ENCODE peak calls at places on chromosomes 11 and 22, in five cellular contexts. M is breast epithelium, I is transverse colon, D is pancreas, L is upper lobe of right lung. J is an unnamed sample.

GRCh38 chr11:73252577-73253191 is 19.5 kb upstream of the P2RY6 start:
- DNase-seq in M (peak; percentile 17), I (no peak), L (no peak), D (no peak), J (peak; percentile 19)

GRCh38 chr22:30351226-30351625 is 5.5 kb downstream of the SF3A1 start:
- DNase-seq in D (no peak), M (no peak), I (no peak), L (no peak), J (no peak)

GRCh38 chr22:38524434-38524833 is 18.3 kb upstream of the DDX17 start:
- DNase-seq in D (no peak), L (no peak), I (no peak), M (no peak), J (no peak)

GRCh38 chr11:102319544-102319943 is 2.3 kb downstream of the BIRC3 start:
- DNase-seq in M (no peak), D (no peak), L (no peak), I (no peak), J (no peak)

GRCh38 chr11:117221775-117222517 is 9.9 kb downstream of the PCSK7 start:
- DNase-seq in D (peak; percentile 59), M (peak; percentile 57), L (no peak), I (peak; percentile 67), J (no peak)

GRCh38 chr11:121482231-121483129 is 29.7 kb upstream of the SORL1-AS1 start:
- DNase-seq in D (no peak), L (no peak), I (peak; percentile 24), M (no peak), J (no peak)

GRCh38 chr11:113587318-113587739 is 112.1 kb upstream of the DRD2 start:
- DNase-seq in M (no peak), D (no peak), L (no peak), I (no peak), J (no peak)

GRCh38 chr11:129041611-129042018 is 98.9 kb upstream of the TP53AIP1 start:
- DNase-seq in M (no peak), L (no peak), D (no peak), I (no peak), J (no peak)

GRCh38 chr22:49789289-49790141 is 38.2 kb downstream of the BRD1 start:
- DNase-seq in M (no peak), D (no peak), I (peak; percentile 31), L (no peak), J (peak; percentile 74)

GRCh38 chr22:23180893-23181762 is 819 bp downstream of the BCR start:
- DNase-seq in M (no peak), I (peak; percentile 22), D (peak; percentile 51), L (no peak), J (peak; percentile 78)

GRCh38 chr11:115611343-115611742 is 107.1 kb upstream of the CADM1 start:
- DNase-seq in L (no peak), M (no peak), D (no peak), I (no peak), J (peak; percentile 43)

GRCh38 chr11:31968774-31969433 is 122.0 kb upstream of the RCN1 start:
- DNase-seq in L (no peak), D (no peak), M (no peak), I (no peak), J (no peak)

GRCh38 chr11:80694385-80694784 is 1253.6 kb upstream of the TENM4 start:
- DNase-seq in M (no peak), L (no peak), D (no peak), I (no peak), J (no peak)

GRCh38 chr11:285021-285893 is 3.7 kb upstream of the PGGHG start:
- DNase-seq in M (peak; percentile 43), L (peak; percentile 48), D (peak; percentile 43), I (no peak), J (peak; percentile 51)

GRCh38 chr11:6608011-6608410 is 4.0 kb downstream of the TAF10 start:
- DNase-seq in L (no peak), I (no peak), D (no peak), M (no peak), J (no peak)

GRCh38 chr11:68749061-68749491 is 2.2 kb downstream of the TESMIN start:
- DNase-seq in L (no peak), D (no peak), I (no peak), M (no peak), J (no peak)

GRCh38 chr11:130157111-130157510 is 2.5 kb upstream of the ST14 start:
- DNase-seq in M (no peak), I (no peak), D (no peak), L (no peak), J (no peak)

GRCh38 chr22:46061431-46062231 is 84.7 kb upstream of the WNT7B start:
- DNase-seq in I (peak; percentile 11), D (peak; percentile 59), M (peak; percentile 50), L (peak; percentile 62), J (peak; percentile 90)
- H3K4me3 ChIP-seq in I (no peak overlapping the region), D (no peak overlapping the region), M (peak overlapping the region; percentile 40), L (no peak overlapping the region), J (peak overlapping the region; percentile 16)

GRCh38 chr11:71465054-71465453 is 12.1 kb downstream of the NADSYN1 start:
- DNase-seq in M (no peak), L (no peak), D (no peak), I (no peak), J (no peak)
- H3K36me3 ChIP-seq in M (no peaks in the 10 kb centered on the region), L (peaks cover 60% of the 10 kb centered on the region), D (peaks cover 35% of the 10 kb centered on the region), I (peaks cover 19% of the 10 kb centered on the region), J (no peaks in the 10 kb centered on the region)

DNA sequence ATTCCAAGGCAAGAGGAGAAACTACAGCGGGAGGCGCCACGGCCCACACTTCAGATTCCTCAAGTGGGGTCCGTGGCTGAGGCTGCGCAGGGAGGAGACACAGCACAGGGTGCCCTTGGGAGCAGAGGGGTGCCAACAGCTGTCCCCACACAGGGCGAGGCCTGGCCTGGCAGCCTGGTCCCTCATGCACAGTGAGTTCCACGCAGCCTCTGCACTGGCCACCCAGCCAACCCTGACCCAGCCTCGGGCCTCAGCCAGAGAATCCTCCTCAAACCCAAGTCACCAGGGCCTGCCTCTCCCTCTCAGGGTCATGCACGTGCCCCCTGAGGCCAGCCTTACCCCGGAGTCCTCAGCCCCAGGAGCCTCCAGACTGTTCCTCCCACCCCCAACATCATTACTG is 22.4 kb upstream of the MOB2 start:
- DNase-seq in M (no peak), L (no peak), D (no peak), I (no peak), J (no peak)
- H3K27me3 ChIP-seq in M (no peaks in the 10 kb centered on the region), L (no peaks in the 10 kb centered on the region), D (no peaks in the 10 kb centered on the region), I (no peaks in the 10 kb centered on the region), J (no peaks in the 10 kb centered on the region)

GRCh38 chr11:109085708-109086373 is 336.1 kb upstream of the C11orf87 start:
- DNase-seq in I (no peak), D (no peak), M (no peak), L (no peak), J (no peak)
- H3K4me3 ChIP-seq in I (no peak overlapping the region), D (no peak overlapping the region), M (no peak overlapping the region), L (no peak overlapping the region), J (no peak overlapping the region)

GRCh38 chr11:64219354-64219684 is 6.7 kb downstream of the TRPT1 start:
- DNase-seq in I (no peak), L (peak; percentile 64), M (no peak), D (peak; percentile 63), J (no peak)

GRCh38 chr11:64220798-64221197 is 5.2 kb downstream of the TRPT1 start:
- DNase-seq in M (no peak), I (no peak), L (peak; percentile 62), D (peak; percentile 53), J (no peak)

GRCh38 chr11:64218628-64219353 is 7.2 kb downstream of the TRPT1 start:
- DNase-seq in D (peak; percentile 87), L (no peak), M (no peak), I (no peak), J (no peak)

GRCh38 chr11:64219755-64220154 is 6.2 kb downstream of the TRPT1 start:
- DNase-seq in L (no peak), I (no peak), M (no peak), D (no peak), J (no peak)

DNA sequence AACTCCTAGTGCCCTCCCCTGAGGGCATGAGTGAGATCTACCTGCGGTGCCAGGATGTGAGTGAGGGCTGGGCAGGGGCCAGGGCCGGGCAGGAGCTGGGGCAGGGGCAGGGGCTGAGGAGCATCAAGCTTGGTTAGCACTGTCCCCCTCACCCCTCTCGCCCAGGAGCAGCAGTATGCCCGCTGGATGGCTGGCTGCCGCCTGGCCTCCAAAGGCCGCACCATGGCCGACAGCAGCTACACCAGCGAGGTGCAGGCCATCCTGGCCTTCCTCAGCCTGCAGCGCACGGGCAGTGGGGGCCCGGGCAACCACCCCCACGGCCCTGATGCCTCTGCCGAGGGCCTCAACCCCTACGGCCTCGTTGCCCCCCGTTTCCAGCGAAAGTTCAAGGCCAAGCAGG is 5.7 kb downstream of the TRPT1 start:
- DNase-seq in I (no peak), M (no peak), D (no peak), L (no peak), J (no peak)
- H3K36me3 ChIP-seq in I (no peaks in the 10 kb centered on the region), M (no peaks in the 10 kb centered on the region), D (no peaks in the 10 kb centered on the region), L (peaks cover 45% of the 10 kb centered on the region), J (no peaks in the 10 kb centered on the region)

GRCh38 chr11:30015725-30016449 is 943 bp downstream of the KCNA4 start:
- DNase-seq in M (no peak), D (no peak), I (no peak), L (no peak), J (peak; percentile 56)

GRCh38 chr11:30016588-30017363 is at the start of gene KCNA4:
- DNase-seq in D (peak; percentile 33), I (no peak), M (no peak), L (peak; percentile 68), J (peak; percentile 92)

GRCh38 chr11:30008946-30009525 is 7.8 kb downstream of the KCNA4 start:
- DNase-seq in L (no peak), I (no peak), M (no peak), D (no peak), J (no peak)

GRCh38 chr11:30017467-30017895 is 651 bp upstream of the KCNA4 start:
- DNase-seq in D (no peak), L (no peak), I (no peak), M (no peak), J (peak; percentile 75)

DNA sequence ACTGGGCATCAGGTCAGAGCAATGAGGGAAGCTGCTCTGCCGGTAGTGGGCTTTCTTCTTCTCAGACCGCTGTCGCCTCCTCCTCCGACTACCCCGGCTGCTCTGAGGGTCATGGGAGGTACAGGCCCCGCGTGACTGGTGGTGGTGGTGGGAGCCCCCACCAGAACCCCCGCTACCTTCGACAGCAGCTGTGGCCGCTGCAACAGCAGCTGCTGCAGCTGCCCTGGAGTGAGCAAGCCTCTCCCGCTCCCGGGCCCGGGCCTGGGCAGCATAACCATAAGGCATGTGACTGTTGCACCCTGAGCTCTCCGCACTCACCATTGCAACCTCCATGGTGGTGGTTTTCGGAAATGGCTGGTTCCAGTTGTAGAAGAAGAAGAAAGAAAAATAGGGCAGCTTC is 4.5 kb downstream of the KCNA4 start:
- DNase-seq in L (no peak), I (no peak), D (no peak), M (no peak), J (no peak)
- H3K27me3 ChIP-seq in L (peaks cover 27% of the 10 kb centered on the region), I (peaks cover 32% of the 10 kb centered on the region), D (peaks cover 6% of the 10 kb centered on the region), M (no peaks in the 10 kb centered on the region), J (peaks cover 53% of the 10 kb centered on the region)

DNA sequence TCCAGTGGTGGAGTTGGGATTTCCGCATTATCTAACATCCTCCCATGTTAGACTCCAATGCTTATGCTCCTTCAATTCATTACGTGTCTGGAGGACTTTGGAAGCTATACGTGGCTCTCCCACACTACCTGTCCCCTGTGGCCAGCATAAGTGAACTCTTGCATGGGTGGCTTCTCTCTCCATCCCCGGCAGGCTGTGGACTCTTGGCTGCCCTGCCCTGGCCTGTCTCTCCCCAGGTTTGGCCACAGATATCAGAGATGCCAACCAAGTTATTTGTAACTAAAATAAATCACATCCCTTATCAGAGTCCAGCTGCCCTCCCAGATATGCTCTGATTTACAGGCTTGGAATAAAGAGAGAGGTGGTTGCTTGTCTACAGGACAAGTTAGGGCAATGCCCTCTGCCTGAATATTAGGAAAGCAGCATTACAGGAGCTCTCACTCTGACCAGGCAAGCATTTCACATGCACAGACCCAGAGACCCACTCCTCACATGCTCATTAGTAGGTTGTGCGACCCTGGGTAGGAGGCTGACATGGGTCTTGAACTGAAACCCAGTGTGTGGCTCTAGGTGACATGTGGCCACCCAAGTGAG is 4.6 kb downstream of the CD44 start:
- DNase-seq in D (no peak), L (no peak), M (no peak), I (no peak), J (no peak)
- H3K4me3 ChIP-seq in D (peak overlapping the region; percentile 92), L (peak overlapping the region; percentile 74), M (no peak overlapping the region), I (peak overlapping the region; percentile 3), J (no peak overlapping the region)